ENCODE peak calls at places on chromosomes 7 and 10, in four cellular contexts. B is activated CD8-positive, alpha-beta memory T cell treated with anti-CD3 and anti-CD28 coated beads, Interleukin-2, amount 10 ng/mL, durations not matched to agents 7 days and 5 days; W is HCT116; K is Panc1. A is an unnamed sample.

GRCh38 chr10:71865561-71866041 is 14.6 kb upstream of the PSAP start:
- ATAC-seq in B (no peak), W (no peak), K (peak), A (no peak)

GRCh38 chr10:131475803-131476202 is 164.3 kb upstream of the TCERG1L start:
- ATAC-seq in B (no peak), W (no peak), K (peak), A (no peak)

GRCh38 chr10:760622-761021 is 71.2 kb upstream of the DIP2C start:
- ATAC-seq in B (no peak), W (no peak), K (no peak), A (no peak)

GRCh38 chr7:158362001-158362400 is 225.6 kb downstream of the PTPRN2 start:
- ATAC-seq in B (no peak), W (no peak), K (peak), A (no peak)

GRCh38 chr10:30863516-30864210 is 168.0 kb downstream of the ZNF438 start:
- ATAC-seq in B (no peak), W (no peak), K (no peak), A (no peak)

GRCh38 chr10:96374004-96374403 is 15.2 kb upstream of the OPALIN start:
- ATAC-seq in B (no peak), W (no peak), K (no peak), A (no peak)

GRCh38 chr7:129295015-129295423 is 70.2 kb downstream of the AHCYL2 start:
- ATAC-seq in B (no peak), W (no peak), K (no peak), A (no peak)

GRCh38 chr7:12257582-12257981 is 46.5 kb downstream of the TMEM106B start:
- ATAC-seq in B (peak), W (no peak), K (peak), A (peak)

GRCh38 chr7:151075662-151075971 is 5.0 kb downstream of the FASTK start:
- ATAC-seq in B (no peak), W (no peak), K (no peak), A (no peak)

GRCh38 chr7:121634356-121634755 is 238.2 kb upstream of the FAM3C start:
- ATAC-seq in B (no peak), W (no peak), K (no peak), A (no peak)

GRCh38 chr10:80522756-80523363 is 14.8 kb upstream of the SH2D4B start:
- ATAC-seq in B (no peak), W (peak), K (no peak), A (peak)

GRCh38 chr10:14211617-14212016 is 119.1 kb downstream of the FRMD4A start:
- ATAC-seq in B (no peak), W (no peak), K (no peak), A (no peak)

GRCh38 chr10:69679736-69680135 is 49.7 kb downstream of the FAM241B start:
- ATAC-seq in B (no peak), W (no peak), K (no peak), A (no peak)

GRCh38 chr7:135716677-135717238 is 11.2 kb downstream of the SLC13A4 start:
- ATAC-seq in B (no peak), W (no peak), K (peak), A (no peak)

A was measured in activated T-helper 17 cell treated with anti-CD3 and anti-CD28 coated beads, Interleukin-2, amount 50 U/mL, for 72 hours.